ENCODE peak calls at places on chromosomes 12 and 14, in four cellular contexts. One of them, this sample, is unnamed.

GRCh38 chr14:71582705-71583104 is 349.5 kb upstream of the RGS6 start:
- DNase-seq in fibroblast of lung: peak; percentile 91
- DNase-seq in stomach: no peak
- DNase-seq in cardiac muscle cell: no peak
- DNase-seq in this sample: no peak

GRCh38 chr14:86665975-86666374 is 1136.0 kb downstream of the FLRT2 start:
- DNase-seq in fibroblast of lung: no peak
- DNase-seq in cardiac muscle cell: no peak
- DNase-seq in stomach: no peak
- DNase-seq in this sample: no peak

GRCh38 chr14:83425138-83425537 is 1891.5 kb upstream of the SEL1L start:
- DNase-seq in cardiac muscle cell: no peak
- DNase-seq in stomach: no peak
- DNase-seq in fibroblast of lung: peak; percentile 57
- DNase-seq in this sample: no peak

GRCh38 chr14:98943907-98944306 is 328.1 kb downstream of the BCL11B start:
- DNase-seq in stomach: no peak
- DNase-seq in cardiac muscle cell: no peak
- DNase-seq in fibroblast of lung: no peak
- DNase-seq in this sample: no peak

GRCh38 chr14:91245029-91245428 is 525 bp upstream of the GPR68 start:
- DNase-seq in stomach: no peak
- DNase-seq in cardiac muscle cell: no peak
- DNase-seq in fibroblast of lung: no peak
- DNase-seq in this sample: no peak

GRCh38 chr14:99758121-99758871 is 34.9 kb upstream of the EML1 start:
- DNase-seq in fibroblast of lung: peak; percentile 97
- DNase-seq in stomach: no peak
- DNase-seq in cardiac muscle cell: no peak
- DNase-seq in this sample: no peak

GRCh38 chr12:121872546-121873223 is 14.0 kb upstream of the HPD start:
- DNase-seq in fibroblast of lung: peak; percentile 95
- DNase-seq in cardiac muscle cell: peak; percentile 20
- DNase-seq in stomach: peak; percentile 42
- DNase-seq in this sample: no peak

GRCh38 chr12:24915501-24915900 is 33.4 kb downstream of the BCAT1 start:
- DNase-seq in fibroblast of lung: no peak
- DNase-seq in stomach: no peak
- DNase-seq in cardiac muscle cell: no peak
- DNase-seq in this sample: no peak

GRCh38 chr14:105581551-105582341 is 55.4 kb downstream of the TMEM121 start:
- DNase-seq in cardiac muscle cell: no peak
- DNase-seq in stomach: no peak
- DNase-seq in fibroblast of lung: no peak
- DNase-seq in this sample: no peak

GRCh38 chr14:101220921-101221510 is 317.5 kb upstream of the RTL1 start:
- DNase-seq in stomach: no peak
- DNase-seq in cardiac muscle cell: no peak
- DNase-seq in fibroblast of lung: no peak
- DNase-seq in this sample: no peak

GRCh38 chr12:5587701-5588100 is 155.8 kb downstream of the NTF3 start:
- DNase-seq in stomach: no peak
- DNase-seq in cardiac muscle cell: no peak
- DNase-seq in fibroblast of lung: no peak
- DNase-seq in this sample: no peak

GRCh38 chr12:104358353-104359003 is 54.9 kb downstream of the EID3 start:
- DNase-seq in cardiac muscle cell: peak; percentile 64
- DNase-seq in stomach: peak; percentile 70
- DNase-seq in fibroblast of lung: no peak
- DNase-seq in this sample: peak; percentile 74

GRCh38 chr12:132812631-132813305 is 15.9 kb downstream of the GOLGA3 start:
- DNase-seq in stomach: no peak
- DNase-seq in fibroblast of lung: peak; percentile 86
- DNase-seq in cardiac muscle cell: no peak
- DNase-seq in this sample: no peak

GRCh38 chr12:21942377-21942703 is 1.1 kb upstream of the ABCC9 start:
- DNase-seq in fibroblast of lung: no peak
- DNase-seq in cardiac muscle cell: no peak
- DNase-seq in stomach: no peak
- DNase-seq in this sample: no peak

GRCh38 chr12:51238037-51238509 is 553 bp upstream of the DAZAP2 start:
- DNase-seq in fibroblast of lung: no peak
- DNase-seq in cardiac muscle cell: no peak
- DNase-seq in stomach: peak; percentile 50
- DNase-seq in this sample: no peak

GRCh38 chr12:20188930-20189653 is 179.2 kb upstream of the PDE3A start:
- DNase-seq in stomach: no peak
- DNase-seq in fibroblast of lung: no peak
- DNase-seq in cardiac muscle cell: peak; percentile 57
- DNase-seq in this sample: no peak

GRCh38 chr14:57889245-57889644 is 23.4 kb upstream of the SLC35F4 start:
- DNase-seq in stomach: peak; percentile 65
- DNase-seq in cardiac muscle cell: no peak
- DNase-seq in fibroblast of lung: peak; percentile 26
- DNase-seq in this sample: peak; percentile 61

GRCh38 chr12:42735869-42736361 is 146.4 kb upstream of the PRICKLE1 start:
- DNase-seq in cardiac muscle cell: peak; percentile 71
- DNase-seq in fibroblast of lung: peak; percentile 72
- DNase-seq in stomach: no peak
- DNase-seq in this sample: peak; percentile 31

GRCh38 chr14:100830681-100831080 is 4.8 kb downstream of the MEG3 start:
- DNase-seq in stomach: no peak
- DNase-seq in cardiac muscle cell: no peak
- DNase-seq in fibroblast of lung: no peak
- DNase-seq in this sample: no peak

GRCh38 chr12:46364777-46365580 is 7.6 kb downstream of the SLC38A2 start:
- DNase-seq in stomach: peak; percentile 84
- DNase-seq in cardiac muscle cell: no peak
- DNase-seq in fibroblast of lung: peak; percentile 87
- DNase-seq in this sample: peak; percentile 93
- H3K4me1 ChIP-seq in stomach: peaks cover 100% of the 10 kb centered on the region
- H3K4me1 ChIP-seq in cardiac muscle cell: peaks cover 25% of the 10 kb centered on the region
- H3K4me1 ChIP-seq in fibroblast of lung: peaks cover 8% of the 10 kb centered on the region
- H3K4me1 ChIP-seq in this sample: peaks cover 38% of the 10 kb centered on the region

DNA sequence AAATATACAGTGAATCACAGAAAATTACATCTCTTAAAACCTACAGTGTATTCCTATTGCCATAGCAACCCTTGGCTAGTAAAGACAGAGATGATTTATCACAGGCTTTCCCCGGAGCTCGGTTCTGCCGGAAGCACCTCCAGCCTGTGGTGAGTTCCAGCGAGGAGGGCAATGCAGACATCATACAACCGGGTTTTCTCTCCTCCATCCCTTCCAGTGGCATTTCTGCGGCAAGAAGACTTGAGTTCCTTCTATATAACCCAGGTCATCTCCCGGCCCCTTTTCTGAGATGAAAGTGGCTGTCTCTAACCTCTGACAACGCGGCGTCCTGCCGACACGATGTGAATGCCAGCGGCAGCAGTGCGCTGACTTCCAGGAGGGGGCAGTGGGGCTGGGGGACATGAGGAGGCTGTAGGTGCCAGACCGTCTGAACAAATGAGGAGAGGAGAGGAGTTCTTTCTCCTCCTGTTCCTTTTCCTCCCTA is 68.5 kb upstream of the MAX start:
- DNase-seq in fibroblast of lung: peak; percentile 89
- DNase-seq in stomach: no peak
- DNase-seq in cardiac muscle cell: peak; percentile 48
- DNase-seq in this sample: peak; percentile 51
- TF ChIP-seq CTCF in fibroblast of lung: peak; percentile 46
- TF ChIP-seq CTCF in stomach: peak; percentile 16
- TF ChIP-seq CTCF in cardiac muscle cell: peak; percentile 70
- TF ChIP-seq CTCF in this sample: peak; percentile 17

DNA sequence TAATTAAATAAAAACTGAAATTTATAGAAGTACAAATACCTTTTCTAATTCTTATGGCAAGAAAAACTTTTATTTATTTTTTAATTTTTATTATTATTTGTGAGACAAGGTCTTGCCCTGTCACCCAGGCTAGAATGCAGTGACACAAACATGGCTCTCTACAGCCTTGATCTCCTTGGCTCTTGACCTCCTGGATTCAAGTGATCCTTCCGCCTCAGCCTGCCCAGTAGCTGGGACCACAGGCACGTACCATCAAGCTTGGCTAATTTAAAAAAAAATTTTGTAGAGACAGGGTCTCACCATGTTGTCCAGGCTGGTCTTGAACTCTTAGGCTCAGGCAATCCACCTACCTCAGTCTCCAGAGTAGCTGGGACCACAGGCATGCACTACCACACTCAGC is 47.4 kb downstream of the COCH start:
- DNase-seq in stomach: no peak
- DNase-seq in fibroblast of lung: no peak
- DNase-seq in cardiac muscle cell: no peak
- DNase-seq in this sample: no peak
- H3K4me1 ChIP-seq in stomach: no peaks in the 10 kb centered on the region
- H3K4me1 ChIP-seq in fibroblast of lung: no peaks in the 10 kb centered on the region
- H3K4me1 ChIP-seq in cardiac muscle cell: no peaks in the 10 kb centered on the region
- H3K4me1 ChIP-seq in this sample: no peaks in the 10 kb centered on the region

GRCh38 chr12:107134558-107134957 is 41.2 kb upstream of the CRY1 start:
- DNase-seq in fibroblast of lung: no peak
- DNase-seq in cardiac muscle cell: no peak
- DNase-seq in stomach: no peak
- DNase-seq in this sample: peak; percentile 27
- TF ChIP-seq CTCF in fibroblast of lung: no peak
- TF ChIP-seq CTCF in cardiac muscle cell: peak; percentile 18
- TF ChIP-seq CTCF in stomach: no peak
- TF ChIP-seq CTCF in this sample: no peak

GRCh38 chr14:64602826-64603225 is 53.1 kb downstream of the PPP1R36 start:
- DNase-seq in stomach: no peak
- DNase-seq in fibroblast of lung: no peak
- DNase-seq in cardiac muscle cell: no peak
- DNase-seq in this sample: no peak
- H3K4me1 ChIP-seq in stomach: peaks cover 6% of the 10 kb centered on the region
- H3K4me1 ChIP-seq in fibroblast of lung: no peaks in the 10 kb centered on the region
- H3K4me1 ChIP-seq in cardiac muscle cell: no peaks in the 10 kb centered on the region
- H3K4me1 ChIP-seq in this sample: no peaks in the 10 kb centered on the region

DNA sequence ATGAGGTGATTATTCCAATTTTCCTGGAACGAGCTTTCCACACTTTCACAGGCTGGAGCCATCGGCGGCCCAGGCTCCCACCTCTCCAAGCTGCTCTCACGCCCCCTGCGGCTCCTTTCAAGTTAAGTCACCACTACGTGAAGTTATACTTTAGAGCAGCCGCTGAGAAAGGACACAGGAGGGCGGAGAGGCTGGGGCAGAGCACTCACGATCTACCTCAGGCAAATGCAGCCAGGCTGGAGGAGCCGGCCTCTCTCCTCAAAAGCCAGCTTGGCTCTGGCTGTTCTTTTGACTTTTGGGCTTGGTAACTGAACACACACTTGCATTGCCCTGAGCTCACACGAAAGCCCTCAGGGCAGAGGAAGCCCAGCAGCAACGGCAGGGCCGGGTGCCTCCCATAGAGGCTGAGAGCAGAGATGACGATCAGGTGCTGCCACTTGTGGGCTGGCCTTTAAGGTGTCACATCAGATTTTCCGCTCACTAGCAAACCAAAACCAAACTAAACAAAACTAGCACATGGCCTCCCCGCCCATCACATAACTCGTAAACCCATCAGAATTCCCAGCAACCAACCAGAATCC is 75.2 kb downstream of the PITPNM2 start:
- DNase-seq in cardiac muscle cell: peak; percentile 81
- DNase-seq in fibroblast of lung: peak; percentile 58
- DNase-seq in stomach: peak; percentile 46
- DNase-seq in this sample: no peak
- TF ChIP-seq CTCF in cardiac muscle cell: no peak
- TF ChIP-seq CTCF in fibroblast of lung: no peak
- TF ChIP-seq CTCF in stomach: no peak
- TF ChIP-seq CTCF in this sample: no peak

This sample was measured in testis.